ENCODE peak calls at places on chromosome 12, in seven cellular contexts. E, Y, W, Q, T, D and B are unnamed samples.

GRCh38 chr12:11855993-11856374 is 206.5 kb downstream of the ETV6 start:
- DNase-seq in D (no peak), Q (no peak), W (no peak), E (no peak), T (peak; percentile 16), Y (no peak), B (no peak)

GRCh38 chr12:124278389-124279101 is 16.3 kb upstream of the RFLNA start:
- DNase-seq in Y (no peak), T (no peak), D (no peak), W (no peak), E (no peak), Q (peak; percentile 55), B (no peak)

GRCh38 chr12:32312049-32312670 is 87.2 kb upstream of the FGD4 start:
- DNase-seq in E (peak; percentile 70), Y (peak; percentile 68), T (peak; percentile 73), D (peak; percentile 85), W (peak; percentile 84), Q (peak; percentile 81), B (peak; percentile 73)

GRCh38 chr12:118603610-118604361 is 227.4 kb downstream of the SUDS3 start:
- DNase-seq in Q (no peak), W (no peak), D (no peak), Y (no peak), T (no peak), E (no peak), B (no peak)

GRCh38 chr12:78210894-78211302 is 380.2 kb downstream of the NAV3 start:
- DNase-seq in D (peak; percentile 12), Q (peak; percentile 8), T (peak; percentile 60), E (peak; percentile 69), Y (peak; percentile 92), W (peak; percentile 83), B (peak; percentile 94)

GRCh38 chr12:11684393-11684792 is 34.9 kb downstream of the ETV6 start:
- DNase-seq in W (no peak), Y (peak; percentile 28), Q (no peak), T (peak; percentile 59), D (peak; percentile 15), E (no peak), B (peak; percentile 57)

GRCh38 chr12:55830601-55831406 is 1.4 kb upstream of the DNAJC14 start:
- DNase-seq in Y (no peak), D (peak; percentile 76), Q (peak; percentile 81), T (peak; percentile 48), E (no peak), W (peak; percentile 60), B (peak; percentile 66)

GRCh38 chr12:20602671-20603402 is 92.3 kb upstream of the SLCO1C1 start:
- DNase-seq in D (peak; percentile 77), T (no peak), Q (no peak), W (peak; percentile 77), Y (peak; percentile 12), E (peak; percentile 81), B (peak; percentile 84)

GRCh38 chr12:52081263-52081733 is 1.8 kb downstream of the SMIM41 start:
- DNase-seq in W (no peak), E (no peak), D (no peak), Q (no peak), T (no peak), Y (no peak), B (no peak)

GRCh38 chr12:11724888-11725310 is 75.4 kb downstream of the ETV6 start:
- DNase-seq in T (no peak), E (peak; percentile 52), W (peak; percentile 73), Y (no peak), D (peak; percentile 82), Q (no peak), B (peak; percentile 53)

GRCh38 chr12:131988054-131988796 is 38.5 kb downstream of the EP400 start:
- DNase-seq in Y (no peak), E (no peak), D (no peak), W (no peak), Q (no peak), T (no peak), B (no peak)

DNA sequence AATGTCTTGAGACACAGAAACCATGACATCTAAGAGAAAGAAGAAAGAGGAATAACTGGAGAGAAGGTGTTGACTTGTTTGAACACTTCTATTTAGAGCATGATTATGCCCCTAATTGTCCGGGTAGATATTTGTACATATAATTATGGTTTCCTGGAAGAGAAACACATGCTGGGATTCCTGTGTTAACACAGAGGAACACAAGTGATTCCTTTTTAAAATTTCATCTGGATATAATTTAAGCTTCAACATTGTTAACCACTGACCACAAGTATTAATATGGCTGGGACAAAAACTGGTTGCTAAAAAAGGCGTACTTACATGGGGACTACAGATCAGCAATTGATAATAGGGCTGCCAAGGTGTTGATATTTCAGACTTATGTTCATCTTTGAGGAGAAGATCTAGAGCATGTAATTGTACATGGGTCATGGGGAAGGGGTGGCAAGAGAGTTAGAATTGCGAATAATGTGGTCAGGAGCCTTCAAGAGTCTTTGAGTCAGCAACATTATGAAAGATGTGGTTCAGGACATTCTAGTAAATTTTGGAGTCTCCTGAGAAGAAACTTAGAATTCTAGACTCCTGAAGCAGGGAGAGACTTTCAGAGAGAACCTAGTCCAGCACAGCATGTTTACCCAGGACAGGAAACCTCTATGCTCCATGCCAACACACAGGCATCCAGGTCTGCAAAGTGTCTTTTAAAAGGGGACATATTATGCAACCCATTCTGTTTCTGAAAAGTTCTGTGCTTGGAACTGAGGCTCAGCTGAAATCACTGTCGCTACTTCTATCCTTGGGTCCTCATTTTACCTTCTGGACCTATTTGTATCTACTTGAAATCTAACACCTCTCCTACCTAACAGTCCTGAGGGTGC is 56.5 kb downstream of the SLC38A1 start:
- DNase-seq in T (no peak), E (no peak), Y (no peak), Q (no peak), W (no peak), D (no peak), B (peak; percentile 47)
- H3K4me3 ChIP-seq in T (no peak overlapping the region), E (no peak overlapping the region), Y (no peak overlapping the region), Q (no peak overlapping the region), W (no peak overlapping the region), D (no peak overlapping the region), B (no peak overlapping the region)

GRCh38 chr12:107443320-107444090 is 242.1 kb upstream of the PWP1 start:
- DNase-seq in Y (no peak), T (no peak), W (no peak), Q (no peak), D (no peak), E (no peak), B (no peak)

GRCh38 chr12:107439101-107439738 is 246.4 kb upstream of the PWP1 start:
- DNase-seq in Y (no peak), Q (no peak), E (no peak), W (no peak), D (no peak), T (no peak), B (no peak)

GRCh38 chr12:107442593-107442992 is 243.0 kb upstream of the PWP1 start:
- DNase-seq in Q (no peak), W (peak; percentile 41), D (no peak), T (no peak), Y (no peak), E (no peak), B (no peak)

GRCh38 chr12:107440596-107440995 is 245.0 kb upstream of the PWP1 start:
- DNase-seq in Y (no peak), W (no peak), E (no peak), T (no peak), Q (no peak), D (no peak), B (no peak)

DNA sequence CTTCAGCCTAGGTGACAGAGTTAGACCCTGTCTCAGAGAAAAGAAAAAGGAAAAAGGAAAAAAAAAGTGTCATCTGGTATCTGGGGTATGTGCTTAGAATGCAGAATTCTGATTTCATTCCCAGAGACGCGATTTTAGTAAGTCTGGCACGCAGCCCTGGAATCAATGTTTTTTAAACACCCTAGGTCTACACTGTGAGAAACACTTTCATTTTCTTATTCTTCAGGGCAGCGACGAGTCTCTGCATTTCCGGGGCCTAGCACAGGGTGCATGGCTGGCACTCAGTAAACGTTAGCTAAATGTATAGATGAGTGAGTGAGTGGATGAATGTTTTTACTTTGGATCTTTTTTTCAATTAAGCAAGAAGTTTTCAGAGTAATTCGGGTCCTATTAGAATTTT is 243.7 kb upstream of the PWP1 start:
- DNase-seq in Q (no peak), D (no peak), Y (no peak), T (peak; percentile 17), W (peak; percentile 75), E (peak; percentile 46), B (peak; percentile 31)
- H3K4me3 ChIP-seq in Q (no peak overlapping the region), D (no peak overlapping the region), Y (no peak overlapping the region), T (no peak overlapping the region), W (peak overlapping the region; percentile 49), E (peak overlapping the region; percentile 11), B (no peak overlapping the region)

GRCh38 chr12:6469092-6469491 is 1.4 kb downstream of the VAMP1 start:
- DNase-seq in Y (no peak), T (no peak), D (no peak), Q (no peak), E (no peak), W (no peak), B (no peak)
- H3K4me3 ChIP-seq in Y (peak overlapping the region; percentile 96), T (no peak overlapping the region), D (no peak overlapping the region), Q (no peak overlapping the region), E (no peak overlapping the region), W (peak overlapping the region; percentile 79), B (peak overlapping the region; percentile 81)

DNA sequence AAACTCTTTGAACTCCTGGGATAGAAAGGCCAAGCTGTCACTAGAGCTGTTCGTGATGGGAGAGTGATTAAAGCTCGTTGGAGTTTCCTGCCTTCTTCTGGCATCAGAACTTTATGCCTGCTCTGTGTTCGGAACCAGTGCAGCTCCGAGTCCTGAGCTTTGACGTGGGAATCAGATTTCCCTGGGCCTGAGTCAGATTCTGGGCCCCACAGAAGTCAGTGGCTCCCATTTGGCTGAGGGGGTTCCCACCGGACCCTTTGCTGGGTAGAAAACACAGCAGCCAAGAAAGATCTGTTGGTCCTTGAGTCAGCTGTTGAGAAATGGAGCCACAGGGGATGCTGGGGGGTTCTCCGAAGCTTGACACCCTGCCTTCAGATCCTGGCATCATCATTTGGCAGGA is 238.0 kb downstream of the CHST11 start:
- DNase-seq in T (no peak), D (no peak), Q (no peak), Y (no peak), W (peak; percentile 68), E (no peak), B (peak; percentile 71)
- H3K4me3 ChIP-seq in T (no peak overlapping the region), D (no peak overlapping the region), Q (no peak overlapping the region), Y (no peak overlapping the region), W (no peak overlapping the region), E (no peak overlapping the region), B (no peak overlapping the region)

GRCh38 chr12:109020750-109021380 is at the start of gene SVOP:
- DNase-seq in T (peak; percentile 81), W (peak; percentile 74), E (peak; percentile 68), Q (peak; percentile 93), D (peak; percentile 75), Y (peak; percentile 79), B (peak; percentile 72)

GRCh38 chr12:109018276-109018675 is 2.6 kb downstream of the SVOP start:
- DNase-seq in Q (no peak), Y (no peak), T (no peak), E (no peak), D (no peak), W (no peak), B (no peak)

GRCh38 chr12:109016016-109016415 is 4.9 kb downstream of the SVOP start:
- DNase-seq in E (no peak), T (no peak), W (no peak), D (no peak), Y (no peak), Q (no peak), B (no peak)

GRCh38 chr12:109016978-109017377 is 3.9 kb downstream of the SVOP start:
- DNase-seq in W (no peak), T (no peak), Q (no peak), Y (no peak), D (no peak), E (no peak), B (no peak)

GRCh38 chr12:109020136-109020535 is 732 bp downstream of the SVOP start:
- DNase-seq in Y (no peak), D (no peak), Q (no peak), E (no peak), T (no peak), W (no peak), B (no peak)
- H3K4me3 ChIP-seq in Y (no peak overlapping the region), D (no peak overlapping the region), Q (no peak overlapping the region), E (no peak overlapping the region), T (no peak overlapping the region), W (no peak overlapping the region), B (no peak overlapping the region)